ENCODE peak calls at places on chromosomes 6 and 20, in seven cellular contexts. C, L, J, D, H, O and B are unnamed samples.
A peak's percentile ranks its signal among the peaks of the same experiment; 100 is the strongest.

GRCh38 chr20:7240490-7240889 is 473.0 kb downstream of the BMP2 start:
- DNase-seq in C (no peak), L (no peak), J (no peak), D (no peak), H (no peak), O (no peak), B (no peak)

GRCh38 chr6:39053854-39054576 is 5.4 kb downstream of the GLP1R start:
- DNase-seq in C (no peak), L (no peak), J (no peak), D (no peak), H (no peak), O (no peak), B (peak; percentile 59)

GRCh38 chr6:82268301-82268846 is 20.8 kb upstream of the IBTK start:
- DNase-seq in C (peak; percentile 23), L (no peak), J (no peak), D (no peak), H (no peak), O (no peak), B (no peak)

GRCh38 chr6:167154291-167154690 is 3.5 kb downstream of the GPR31 start:
- DNase-seq in C (no peak), L (no peak), J (no peak), D (no peak), H (no peak), O (no peak), B (no peak)

GRCh38 chr6:127267742-127268588 is 1.3 kb downstream of the RNF146 start:
- DNase-seq in C (no peak), L (no peak), J (no peak), D (no peak), H (no peak), O (no peak), B (no peak)

GRCh38 chr6:41585605-41586004 is 39.4 kb downstream of the FOXP4 start:
- DNase-seq in C (no peak), L (no peak), J (no peak), D (no peak), H (no peak), O (no peak), B (no peak)

GRCh38 chr6:102114402-102114801 is 720.9 kb downstream of the GRIK2 start:
- DNase-seq in C (no peak), L (peak; percentile 16), J (no peak), D (no peak), H (no peak), O (no peak), B (no peak)

GRCh38 chr6:31640612-31641011 is 11.8 kb downstream of the BAG6 start:
- DNase-seq in C (no peak), L (no peak), J (no peak), D (no peak), H (no peak), O (no peak), B (no peak)

DNA sequence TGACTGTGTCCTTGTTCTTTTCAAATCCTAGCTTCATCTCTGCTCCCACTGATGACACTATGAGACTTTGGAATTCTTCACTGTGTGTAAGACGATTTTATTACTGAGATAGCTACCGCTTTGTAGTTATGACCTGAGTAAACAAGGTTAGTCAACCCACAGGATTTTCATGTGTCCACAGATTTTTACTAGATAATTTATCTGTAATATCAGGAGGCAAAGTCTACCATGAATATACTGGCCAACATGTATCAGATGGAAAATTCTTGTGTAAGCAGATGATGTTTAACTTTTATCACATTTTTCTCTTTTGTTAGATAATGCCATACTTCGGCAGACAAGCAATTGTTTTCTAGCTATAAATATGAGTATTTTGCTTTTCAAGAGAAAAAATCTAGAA is 119.8 kb downstream of the SGK1 start:
- DNase-seq in C (no peak), L (no peak), J (no peak), D (no peak), H (no peak), O (no peak), B (no peak)
- TF ChIP-seq CTCF in C (no peak), L (no peak), J (no peak), D (no peak), H (no peak), O (no peak), B (no peak)

DNA sequence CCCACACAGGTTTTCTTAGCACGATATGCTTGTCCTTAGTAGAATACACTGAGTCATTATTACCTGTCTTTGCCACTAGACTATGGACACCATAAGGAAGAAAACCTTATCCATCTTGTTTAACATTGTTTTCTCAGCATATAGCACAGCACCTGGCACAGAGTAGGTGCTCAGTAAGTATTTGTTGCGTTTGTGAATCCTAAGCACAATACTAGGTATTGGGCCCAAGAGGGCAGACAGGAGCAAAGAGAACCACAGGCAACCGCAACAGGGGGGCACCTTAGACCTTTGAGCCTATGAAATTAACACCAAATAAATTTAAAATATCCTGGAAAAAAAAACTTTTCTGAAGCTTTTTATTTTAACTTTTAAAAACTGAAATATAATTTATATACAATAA is 3.7 kb upstream of the NCOA6 start:
- DNase-seq in C (no peak), L (no peak), J (no peak), D (no peak), H (no peak), O (no peak), B (no peak)
- TF ChIP-seq CTCF in C (no peak), L (no peak), J (peak; percentile 2), D (no peak), H (peak; percentile 13), O (no peak), B (peak; percentile 10)

GRCh38 chr6:119628691-119629621 is 279.4 kb upstream of the MAN1A1 start:
- DNase-seq in C (no peak), L (no peak), J (no peak), D (no peak), H (no peak), O (no peak), B (no peak)
- TF ChIP-seq CTCF in C (no peak), L (peak; percentile 32), J (no peak), D (no peak), H (no peak), O (no peak), B (no peak)

GRCh38 chr6:153032255-153032882 is 29.9 kb upstream of the MTRF1L start:
- DNase-seq in C (peak; percentile 80), L (no peak), J (peak; percentile 41), D (peak; percentile 81), H (no peak), O (no peak), B (no peak)
- TF ChIP-seq CTCF in C (peak; percentile 40), L (no peak), J (peak; percentile 23), D (peak; percentile 65), H (peak; percentile 13), O (peak; percentile 58), B (peak; percentile 88)

GRCh38 chr6:4756247-4756646 is 20.0 kb upstream of the CDYL start:
- DNase-seq in C (no peak), L (no peak), J (no peak), D (peak; percentile 66), H (no peak), O (no peak), B (no peak)

GRCh38 chr6:4752068-4752467 is 24.1 kb upstream of the CDYL start:
- DNase-seq in C (no peak), L (no peak), J (no peak), D (no peak), H (no peak), O (no peak), B (no peak)
- TF ChIP-seq CTCF in C (no peak), L (no peak), J (no peak), D (no peak), H (no peak), O (no peak), B (no peak)

GRCh38 chr6:61886608-61887259 is 399.3 kb downstream of the KHDRBS2 start:
- DNase-seq in C (no peak), L (no peak), J (no peak), D (no peak), H (no peak), O (no peak), B (no peak)
- TF ChIP-seq CTCF in C (no peak), L (no peak), J (no peak), D (no peak), H (no peak), O (no peak), B (peak; percentile 68)

GRCh38 chr6:160269771-160270170 is 11.2 kb upstream of the SLC22A2 start:
- DNase-seq in C (no peak), L (no peak), J (no peak), D (no peak), H (no peak), O (no peak), B (no peak)

GRCh38 chr6:160264213-160264612 is 5.6 kb upstream of the SLC22A2 start:
- DNase-seq in C (no peak), L (no peak), J (no peak), D (no peak), H (no peak), O (no peak), B (no peak)

GRCh38 chr6:160265869-160266476 is 7.4 kb upstream of the SLC22A2 start:
- DNase-seq in C (no peak), L (no peak), J (no peak), D (no peak), H (no peak), O (no peak), B (no peak)

GRCh38 chr6:160269122-160269521 is 10.5 kb upstream of the SLC22A2 start:
- DNase-seq in C (no peak), L (no peak), J (no peak), D (no peak), H (no peak), O (no peak), B (no peak)

DNA sequence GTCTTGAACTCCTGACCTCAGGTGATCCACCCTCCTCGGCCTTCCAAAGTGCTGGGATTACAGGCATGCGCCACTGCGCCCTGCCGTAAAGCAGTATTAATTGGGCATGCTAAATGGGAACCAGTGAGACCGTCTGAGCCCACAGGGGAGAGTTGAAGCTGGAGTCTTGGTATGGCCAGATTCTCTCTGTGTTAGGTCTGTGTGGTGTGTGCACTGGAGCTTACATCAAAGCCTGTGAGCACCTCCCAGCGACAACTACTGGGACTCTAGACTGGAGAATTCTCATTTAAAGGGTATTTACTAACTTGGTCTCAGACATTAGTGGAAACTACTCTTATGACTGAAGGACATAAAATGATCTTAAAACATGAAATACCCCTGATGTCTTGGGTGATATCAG is 8.5 kb upstream of the SLC22A2 start:
- DNase-seq in C (no peak), L (no peak), J (no peak), D (no peak), H (no peak), O (no peak), B (no peak)
- TF ChIP-seq CTCF in C (no peak), L (no peak), J (no peak), D (no peak), H (no peak), O (no peak), B (no peak)

GRCh38 chr6:122612838-122613237 is 2.6 kb downstream of the PKIB start:
- DNase-seq in C (no peak), L (no peak), J (no peak), D (no peak), H (no peak), O (no peak), B (no peak)

GRCh38 chr6:122609881-122610689 is at the start of gene PKIB:
- DNase-seq in C (peak; percentile 56), L (peak; percentile 81), J (peak; percentile 55), D (peak; percentile 51), H (peak; percentile 37), O (peak; percentile 25), B (peak; percentile 84)

GRCh38 chr6:122615409-122615808 is 5.2 kb downstream of the PKIB start:
- DNase-seq in C (no peak), L (no peak), J (no peak), D (no peak), H (no peak), O (no peak), B (no peak)

GRCh38 chr6:122614303-122614702 is 4.1 kb downstream of the PKIB start:
- DNase-seq in C (no peak), L (no peak), J (no peak), D (no peak), H (no peak), O (no peak), B (no peak)

GRCh38 chr6:122610690-122611455 is 668 bp downstream of the PKIB start:
- DNase-seq in C (peak; percentile 12), L (peak; percentile 10), J (no peak), D (no peak), H (no peak), O (no peak), B (peak; percentile 93)
- TF ChIP-seq CTCF in C (no peak), L (no peak), J (no peak), D (no peak), H (peak; percentile 23), O (no peak), B (no peak)